ENCODE peak calls at places on chromosomes 2 and 18, in five cellular contexts. One of them, this sample, is unnamed.

GRCh38 chr2:190053426-190053825 is 9.1 kb downstream of the MSTN start:
- DNase-seq in psoas muscle: no peak
- DNase-seq in cardiac muscle cell: no peak
- DNase-seq in PC-3: no peak
- DNase-seq in AG04449: no peak
- DNase-seq in this sample: peak

GRCh38 chr2:37456479-37456878 is 112.0 kb downstream of the QPCT start:
- DNase-seq in psoas muscle: peak
- DNase-seq in cardiac muscle cell: no peak
- DNase-seq in PC-3: no peak
- DNase-seq in AG04449: no peak
- DNase-seq in this sample: no peak

GRCh38 chr2:46876741-46877384 is 38.7 kb downstream of the MCFD2 start:
- DNase-seq in psoas muscle: no peak
- DNase-seq in cardiac muscle cell: peak
- DNase-seq in PC-3: peak
- DNase-seq in AG04449: no peak
- DNase-seq in this sample: peak

GRCh38 chr2:171553236-171553635 is 31.0 kb downstream of the CYBRD1 start:
- DNase-seq in psoas muscle: no peak
- DNase-seq in cardiac muscle cell: no peak
- DNase-seq in PC-3: no peak
- DNase-seq in AG04449: no peak
- DNase-seq in this sample: no peak

GRCh38 chr18:30487962-30488361 is 554.6 kb downstream of the DSC3 start:
- DNase-seq in psoas muscle: no peak
- DNase-seq in cardiac muscle cell: no peak
- DNase-seq in PC-3: peak
- DNase-seq in AG04449: no peak
- DNase-seq in this sample: peak

GRCh38 chr2:134522856-134523460 is 195.8 kb downstream of the TMEM163 start:
- DNase-seq in psoas muscle: no peak
- DNase-seq in cardiac muscle cell: no peak
- DNase-seq in PC-3: no peak
- DNase-seq in AG04449: no peak
- DNase-seq in this sample: no peak

GRCh38 chr2:160305081-160305750 is 105.1 kb upstream of the ITGB6 start:
- DNase-seq in psoas muscle: no peak
- DNase-seq in cardiac muscle cell: no peak
- DNase-seq in PC-3: no peak
- DNase-seq in AG04449: no peak
- DNase-seq in this sample: peak

GRCh38 chr2:23404426-23404825 is 19.4 kb downstream of the KLHL29 start:
- DNase-seq in psoas muscle: no peak
- DNase-seq in cardiac muscle cell: peak
- DNase-seq in PC-3: peak
- DNase-seq in AG04449: peak
- DNase-seq in this sample: peak

GRCh38 chr2:99404800-99405669 is 67.8 kb downstream of the EIF5B start:
- DNase-seq in psoas muscle: no peak
- DNase-seq in cardiac muscle cell: peak
- DNase-seq in PC-3: no peak
- DNase-seq in AG04449: no peak
- DNase-seq in this sample: no peak

GRCh38 chr18:48667276-48668254 is 128.7 kb downstream of the CTIF start:
- DNase-seq in psoas muscle: no peak
- DNase-seq in cardiac muscle cell: peak
- DNase-seq in PC-3: peak
- DNase-seq in AG04449: no peak
- DNase-seq in this sample: peak

GRCh38 chr2:70541481-70542020 is 12.1 kb downstream of the TGFA start:
- DNase-seq in psoas muscle: no peak
- DNase-seq in cardiac muscle cell: no peak
- DNase-seq in PC-3: peak
- DNase-seq in AG04449: no peak
- DNase-seq in this sample: no peak

GRCh38 chr2:138780451-138780880 is 276 bp upstream of the NXPH2 start:
- DNase-seq in psoas muscle: no peak
- DNase-seq in cardiac muscle cell: peak
- DNase-seq in PC-3: no peak
- DNase-seq in AG04449: no peak
- DNase-seq in this sample: no peak

GRCh38 chr18:26210147-26210546 is 16.1 kb upstream of the TAF4B start:
- DNase-seq in psoas muscle: no peak
- DNase-seq in cardiac muscle cell: no peak
- DNase-seq in PC-3: no peak
- DNase-seq in AG04449: no peak
- DNase-seq in this sample: no peak

GRCh38 chr18:14098428-14098827 is 33.8 kb downstream of the ZNF519 start:
- DNase-seq in psoas muscle: no peak
- DNase-seq in cardiac muscle cell: no peak
- DNase-seq in PC-3: no peak
- DNase-seq in AG04449: no peak
- DNase-seq in this sample: no peak

DNA sequence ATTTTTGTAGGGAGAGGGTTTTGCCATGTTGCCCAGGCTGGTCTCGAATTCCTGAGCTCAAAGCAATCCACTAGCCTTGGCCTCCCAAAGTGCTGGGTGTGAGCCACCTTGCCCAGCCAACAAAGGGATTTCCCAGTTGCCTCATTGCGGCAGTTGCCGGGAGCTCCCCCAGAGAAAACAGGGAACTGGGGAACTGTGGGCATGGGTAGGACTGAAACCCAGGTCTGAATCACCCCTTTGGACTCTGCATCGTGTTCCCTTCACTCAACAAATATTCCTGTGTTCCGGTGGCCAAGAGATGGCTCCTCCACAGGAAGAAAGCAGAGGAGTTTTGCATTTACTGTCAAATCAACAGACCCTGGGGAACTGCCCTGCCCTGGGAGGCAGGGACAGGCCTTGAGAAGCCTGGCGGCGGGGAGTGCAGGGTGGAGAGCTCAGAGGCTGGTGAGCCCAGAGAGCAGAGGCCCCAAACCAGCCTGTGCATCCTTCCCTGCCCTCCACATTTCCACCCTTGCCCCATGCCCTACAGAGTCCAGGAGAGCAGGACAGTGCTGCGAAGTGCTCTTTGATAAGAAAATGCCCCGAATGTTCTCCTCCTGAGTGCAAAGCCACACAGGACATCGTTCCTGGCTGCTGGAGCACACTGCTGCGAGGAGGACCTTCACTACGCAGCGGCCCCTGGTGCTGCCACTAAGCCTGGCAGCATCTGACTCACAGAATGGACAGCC is 24.9 kb downstream of the MYO7B start:
- DNase-seq in psoas muscle: no peak
- DNase-seq in cardiac muscle cell: no peak
- DNase-seq in PC-3: no peak
- DNase-seq in AG04449: no peak
- DNase-seq in this sample: no peak
- TF ChIP-seq CTCF in psoas muscle: no peak
- TF ChIP-seq CTCF in cardiac muscle cell: no peak
- TF ChIP-seq CTCF in PC-3: no peak
- TF ChIP-seq CTCF in AG04449: peak
- TF ChIP-seq CTCF in this sample: no peak

DNA sequence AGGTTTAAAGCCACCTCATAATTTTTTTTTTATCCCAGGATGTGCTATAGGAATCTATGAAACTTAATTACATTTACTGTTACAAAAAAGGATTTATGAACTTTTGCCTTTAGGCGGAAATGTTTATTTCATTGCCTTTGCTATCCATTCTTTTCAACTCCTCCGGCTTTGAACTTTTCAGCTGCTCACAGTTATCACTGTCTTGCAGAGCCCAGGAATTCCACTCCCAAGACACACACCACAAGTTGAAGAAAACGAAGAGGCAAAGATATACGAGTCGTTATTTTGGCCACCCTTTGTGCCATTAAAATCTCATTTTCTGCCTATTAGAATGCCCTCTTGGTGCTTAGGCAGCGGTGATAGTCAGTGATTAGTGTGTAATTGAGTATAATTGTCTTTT is 80.0 kb downstream of the PAX3 start:
- DNase-seq in psoas muscle: no peak
- DNase-seq in cardiac muscle cell: no peak
- DNase-seq in PC-3: no peak
- DNase-seq in AG04449: no peak
- DNase-seq in this sample: no peak
- H3K4me3 ChIP-seq in psoas muscle: no peak
- H3K4me3 ChIP-seq in cardiac muscle cell: no peak
- H3K4me3 ChIP-seq in PC-3: no peak
- H3K4me3 ChIP-seq in AG04449: no peak
- H3K4me3 ChIP-seq in this sample: no peak

DNA sequence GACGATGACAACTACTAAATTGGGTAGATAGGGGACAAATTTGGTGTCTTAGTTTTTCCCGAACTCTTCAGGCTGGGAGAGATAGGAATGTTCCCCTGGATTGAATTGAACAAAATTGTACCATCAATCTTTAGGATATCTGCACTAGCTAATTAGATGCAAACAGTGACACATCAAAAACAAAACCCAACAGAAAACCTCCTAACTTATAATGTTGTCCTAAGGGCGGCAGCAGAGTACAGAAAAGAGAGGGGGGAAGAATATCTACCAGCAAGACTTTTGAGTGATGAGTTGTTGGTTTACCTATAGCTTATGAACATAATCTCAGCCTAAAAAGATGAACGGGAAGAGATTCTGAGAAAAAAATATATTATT is 342.9 kb downstream of the INSIG2 start:
- DNase-seq in psoas muscle: no peak
- DNase-seq in cardiac muscle cell: peak
- DNase-seq in PC-3: peak
- DNase-seq in AG04449: peak
- DNase-seq in this sample: peak
- TF ChIP-seq CTCF in psoas muscle: no peak
- TF ChIP-seq CTCF in cardiac muscle cell: peak
- TF ChIP-seq CTCF in PC-3: peak
- TF ChIP-seq CTCF in AG04449: peak
- TF ChIP-seq CTCF in this sample: no peak

GRCh38 chr2:102092518-102092917 is 50.0 kb upstream of the IL1R1 start:
- DNase-seq in psoas muscle: no peak
- DNase-seq in cardiac muscle cell: no peak
- DNase-seq in PC-3: no peak
- DNase-seq in AG04449: no peak
- DNase-seq in this sample: no peak
- H3K4me3 ChIP-seq in psoas muscle: no peak
- H3K4me3 ChIP-seq in cardiac muscle cell: no peak
- H3K4me3 ChIP-seq in PC-3: no peak
- H3K4me3 ChIP-seq in AG04449: no peak
- H3K4me3 ChIP-seq in this sample: no peak

DNA sequence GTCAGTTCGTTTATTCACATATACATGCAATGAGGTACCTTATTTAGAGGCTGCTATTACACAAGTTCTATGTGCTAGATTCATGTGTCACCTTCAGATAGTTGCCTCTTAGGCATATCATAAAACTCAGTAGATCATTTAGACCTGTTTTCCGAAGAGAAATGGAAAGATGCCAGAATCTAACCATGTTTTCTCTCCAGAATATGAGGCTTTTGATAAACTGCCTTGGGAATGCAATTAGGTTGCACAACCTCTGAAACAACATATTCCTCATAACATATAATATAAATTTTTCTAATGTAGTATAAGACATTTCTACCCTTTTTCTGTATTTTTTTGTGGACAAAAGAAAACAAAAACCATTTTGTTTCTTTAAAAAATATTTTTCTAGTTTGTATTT is 108.1 kb downstream of the PRPF40A start:
- DNase-seq in psoas muscle: no peak
- DNase-seq in cardiac muscle cell: no peak
- DNase-seq in PC-3: no peak
- DNase-seq in AG04449: no peak
- DNase-seq in this sample: no peak
- TF ChIP-seq CTCF in psoas muscle: no peak
- TF ChIP-seq CTCF in cardiac muscle cell: no peak
- TF ChIP-seq CTCF in PC-3: no peak
- TF ChIP-seq CTCF in AG04449: no peak
- TF ChIP-seq CTCF in this sample: no peak

GRCh38 chr2:212548459-212548815 is 9.8 kb upstream of the ERBB4 start:
- DNase-seq in psoas muscle: no peak
- DNase-seq in cardiac muscle cell: peak
- DNase-seq in PC-3: peak
- DNase-seq in AG04449: no peak
- DNase-seq in this sample: peak
- H3K4me3 ChIP-seq in psoas muscle: no peak
- H3K4me3 ChIP-seq in cardiac muscle cell: no peak
- H3K4me3 ChIP-seq in PC-3: no peak
- H3K4me3 ChIP-seq in AG04449: no peak
- H3K4me3 ChIP-seq in this sample: no peak

DNA sequence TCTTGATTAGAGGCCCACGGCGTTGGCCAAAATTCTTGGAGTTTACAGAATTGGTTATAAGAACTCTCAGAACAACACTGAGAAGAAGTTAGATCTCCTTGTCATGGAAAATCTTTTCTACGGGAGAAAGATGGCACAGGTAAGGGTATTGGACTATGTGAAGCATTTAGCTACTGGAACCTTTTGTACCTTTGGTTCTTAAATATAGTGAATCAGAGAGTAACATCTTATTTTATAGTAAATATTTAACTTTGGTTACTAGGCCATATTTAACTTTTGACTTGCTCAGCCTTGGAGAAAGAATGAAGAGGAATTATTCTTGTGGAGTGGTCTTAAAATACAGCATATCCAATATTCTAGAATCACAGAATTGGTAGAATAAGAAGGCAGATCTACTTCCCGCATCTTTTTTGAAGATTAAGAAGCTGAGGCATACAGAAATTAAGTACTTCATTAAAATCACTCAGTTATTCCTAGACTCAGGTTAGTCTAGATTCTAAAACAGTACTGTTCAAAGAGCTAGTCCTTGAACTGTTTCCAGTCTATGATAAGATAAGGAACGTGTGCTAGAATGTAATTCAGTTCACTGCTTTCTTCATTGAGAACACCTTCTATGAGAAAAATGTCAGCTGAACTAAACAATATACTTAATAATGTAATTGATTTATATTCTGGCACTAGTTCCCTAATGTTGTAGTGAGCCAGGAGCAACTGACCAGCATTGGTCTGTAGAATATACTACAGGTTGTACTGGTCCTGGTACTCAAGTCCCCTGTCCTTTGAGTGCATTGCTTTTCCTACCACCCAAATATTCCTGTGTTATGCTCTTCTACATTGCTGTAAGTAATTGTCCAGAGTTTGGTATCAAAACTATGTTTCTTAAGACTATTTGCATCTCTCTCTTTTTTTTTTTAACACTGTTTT is 53.7 kb upstream of the PTH2R start:
- DNase-seq in psoas muscle: no peak
- DNase-seq in cardiac muscle cell: no peak
- DNase-seq in PC-3: no peak
- DNase-seq in AG04449: no peak
- DNase-seq in this sample: no peak
- TF ChIP-seq CTCF in psoas muscle: no peak
- TF ChIP-seq CTCF in cardiac muscle cell: no peak
- TF ChIP-seq CTCF in PC-3: no peak
- TF ChIP-seq CTCF in AG04449: no peak
- TF ChIP-seq CTCF in this sample: no peak

DNA sequence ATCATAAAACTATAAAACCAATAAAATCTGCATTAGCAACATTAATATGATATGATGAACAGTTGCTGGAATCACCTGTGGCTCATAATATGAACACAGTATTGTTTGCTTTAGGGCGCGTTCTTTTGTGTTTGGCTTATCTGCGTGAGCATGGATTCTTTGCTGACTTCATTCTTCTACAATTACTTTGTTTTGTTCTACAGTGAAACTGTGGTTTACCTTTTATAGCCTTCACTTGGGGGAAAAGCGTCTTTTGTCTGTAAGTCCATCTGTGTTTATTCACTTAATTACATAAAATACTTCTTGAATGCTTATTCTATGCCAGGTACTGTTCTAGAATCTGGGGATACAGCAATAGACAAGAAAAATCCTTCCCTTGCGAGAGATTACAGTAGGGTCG is 74.0 kb upstream of the SEC11C start:
- DNase-seq in psoas muscle: no peak
- DNase-seq in cardiac muscle cell: no peak
- DNase-seq in PC-3: peak
- DNase-seq in AG04449: no peak
- DNase-seq in this sample: no peak
- H3K4me3 ChIP-seq in psoas muscle: no peak
- H3K4me3 ChIP-seq in cardiac muscle cell: no peak
- H3K4me3 ChIP-seq in PC-3: no peak
- H3K4me3 ChIP-seq in AG04449: no peak
- H3K4me3 ChIP-seq in this sample: no peak